ENCODE peak calls at places on chromosomes 6 and 20, in nine cellular contexts. One of them, this sample, is unnamed. For H3K4me1, the result is how much of the 10 kb centered on the place peaks cover.

GRCh38 chr6:15065603-15066002 is 180.3 kb upstream of the JARID2 start:
- DNase-seq in GM23338: no peak
- DNase-seq in CD8-positive, alpha-beta T cell: no peak
- DNase-seq in spleen: no peak
- DNase-seq in IMR-90: peak
- DNase-seq in mucosa of descending colon: peak
- DNase-seq in psoas muscle: no peak
- DNase-seq in pancreas: no peak
- DNase-seq in endodermal cell: no peak
- DNase-seq in this sample: no peak

GRCh38 chr6:37663016-37663810 is 34.5 kb downstream of the MDGA1 start:
- DNase-seq in GM23338: no peak
- DNase-seq in CD8-positive, alpha-beta T cell: no peak
- DNase-seq in spleen: no peak
- DNase-seq in IMR-90: peak
- DNase-seq in mucosa of descending colon: no peak
- DNase-seq in psoas muscle: no peak
- DNase-seq in pancreas: no peak
- DNase-seq in endodermal cell: no peak
- DNase-seq in this sample: no peak

GRCh38 chr6:112320561-112321300 is 26.4 kb upstream of the RFPL4B start:
- DNase-seq in GM23338: no peak
- DNase-seq in CD8-positive, alpha-beta T cell: no peak
- DNase-seq in spleen: no peak
- DNase-seq in IMR-90: peak
- DNase-seq in mucosa of descending colon: no peak
- DNase-seq in psoas muscle: no peak
- DNase-seq in pancreas: no peak
- DNase-seq in endodermal cell: no peak
- DNase-seq in this sample: no peak

GRCh38 chr6:13733178-13733851 is 21.7 kb upstream of the RANBP9 start:
- DNase-seq in GM23338: no peak
- DNase-seq in CD8-positive, alpha-beta T cell: no peak
- DNase-seq in spleen: no peak
- DNase-seq in IMR-90: peak
- DNase-seq in mucosa of descending colon: peak
- DNase-seq in psoas muscle: peak
- DNase-seq in pancreas: no peak
- DNase-seq in endodermal cell: no peak
- DNase-seq in this sample: peak

GRCh38 chr6:125930810-125931418 is 25.7 kb upstream of the HINT3 start:
- DNase-seq in GM23338: no peak
- DNase-seq in CD8-positive, alpha-beta T cell: no peak
- DNase-seq in spleen: no peak
- DNase-seq in IMR-90: peak
- DNase-seq in mucosa of descending colon: no peak
- DNase-seq in psoas muscle: no peak
- DNase-seq in pancreas: no peak
- DNase-seq in endodermal cell: no peak
- DNase-seq in this sample: no peak

GRCh38 chr20:48621256-48622078 is 206.3 kb downstream of the PREX1 start:
- DNase-seq in GM23338: no peak
- DNase-seq in CD8-positive, alpha-beta T cell: no peak
- DNase-seq in spleen: peak
- DNase-seq in IMR-90: peak
- DNase-seq in mucosa of descending colon: peak
- DNase-seq in psoas muscle: no peak
- DNase-seq in pancreas: peak
- DNase-seq in endodermal cell: no peak
- DNase-seq in this sample: no peak

GRCh38 chr20:1313236-1313964 is 15.5 kb downstream of the SDCBP2 start:
- DNase-seq in GM23338: peak
- DNase-seq in CD8-positive, alpha-beta T cell: peak
- DNase-seq in spleen: peak
- DNase-seq in IMR-90: peak
- DNase-seq in mucosa of descending colon: peak
- DNase-seq in psoas muscle: peak
- DNase-seq in pancreas: peak
- DNase-seq in endodermal cell: peak
- DNase-seq in this sample: peak

GRCh38 chr6:156273065-156273711 is 504.0 kb upstream of the ARID1B start:
- DNase-seq in GM23338: no peak
- DNase-seq in CD8-positive, alpha-beta T cell: no peak
- DNase-seq in spleen: no peak
- DNase-seq in IMR-90: no peak
- DNase-seq in mucosa of descending colon: no peak
- DNase-seq in psoas muscle: no peak
- DNase-seq in pancreas: no peak
- DNase-seq in endodermal cell: no peak
- DNase-seq in this sample: no peak

GRCh38 chr6:150263765-150264415 is 104.9 kb upstream of the IYD start:
- DNase-seq in GM23338: no peak
- DNase-seq in CD8-positive, alpha-beta T cell: no peak
- DNase-seq in spleen: no peak
- DNase-seq in IMR-90: no peak
- DNase-seq in mucosa of descending colon: no peak
- DNase-seq in psoas muscle: no peak
- DNase-seq in pancreas: no peak
- DNase-seq in endodermal cell: no peak
- DNase-seq in this sample: no peak

GRCh38 chr6:33838979-33839378 is 35.2 kb upstream of the MLN start:
- DNase-seq in GM23338: no peak
- DNase-seq in CD8-positive, alpha-beta T cell: no peak
- DNase-seq in spleen: no peak
- DNase-seq in IMR-90: no peak
- DNase-seq in mucosa of descending colon: no peak
- DNase-seq in psoas muscle: no peak
- DNase-seq in pancreas: no peak
- DNase-seq in endodermal cell: no peak
- DNase-seq in this sample: no peak

GRCh38 chr6:113529191-113529590 is 328.0 kb upstream of the MARCKS start:
- DNase-seq in GM23338: no peak
- DNase-seq in CD8-positive, alpha-beta T cell: no peak
- DNase-seq in spleen: no peak
- DNase-seq in IMR-90: peak
- DNase-seq in mucosa of descending colon: no peak
- DNase-seq in psoas muscle: no peak
- DNase-seq in pancreas: no peak
- DNase-seq in endodermal cell: no peak
- DNase-seq in this sample: no peak

GRCh38 chr6:116255246-116255800 is 1.4 kb upstream of the TSPYL4 start:
- DNase-seq in GM23338: no peak
- DNase-seq in CD8-positive, alpha-beta T cell: no peak
- DNase-seq in spleen: no peak
- DNase-seq in IMR-90: no peak
- DNase-seq in mucosa of descending colon: no peak
- DNase-seq in psoas muscle: no peak
- DNase-seq in pancreas: no peak
- DNase-seq in endodermal cell: no peak
- DNase-seq in this sample: no peak

GRCh38 chr6:116254297-116254724 is 436 bp upstream of the TSPYL4 start:
- DNase-seq in GM23338: no peak
- DNase-seq in CD8-positive, alpha-beta T cell: no peak
- DNase-seq in spleen: no peak
- DNase-seq in IMR-90: no peak
- DNase-seq in mucosa of descending colon: no peak
- DNase-seq in psoas muscle: no peak
- DNase-seq in pancreas: no peak
- DNase-seq in endodermal cell: no peak
- DNase-seq in this sample: no peak

GRCh38 chr6:116251568-116252384 is 2.1 kb downstream of the TSPYL4 start:
- DNase-seq in GM23338: peak
- DNase-seq in CD8-positive, alpha-beta T cell: no peak
- DNase-seq in spleen: no peak
- DNase-seq in IMR-90: peak
- DNase-seq in mucosa of descending colon: no peak
- DNase-seq in psoas muscle: no peak
- DNase-seq in pancreas: no peak
- DNase-seq in endodermal cell: peak
- DNase-seq in this sample: no peak

GRCh38 chr6:116253188-116253504 is 729 bp downstream of the TSPYL4 start:
- DNase-seq in GM23338: no peak
- DNase-seq in CD8-positive, alpha-beta T cell: no peak
- DNase-seq in spleen: no peak
- DNase-seq in IMR-90: no peak
- DNase-seq in mucosa of descending colon: no peak
- DNase-seq in psoas muscle: no peak
- DNase-seq in pancreas: no peak
- DNase-seq in endodermal cell: no peak
- DNase-seq in this sample: no peak

GRCh38 chr6:116253505-116254296 is at the start of gene TSPYL4:
- DNase-seq in GM23338: peak
- DNase-seq in CD8-positive, alpha-beta T cell: peak
- DNase-seq in spleen: peak
- DNase-seq in IMR-90: peak
- DNase-seq in mucosa of descending colon: peak
- DNase-seq in psoas muscle: peak
- DNase-seq in pancreas: peak
- DNase-seq in endodermal cell: peak
- DNase-seq in this sample: peak
- H3K4me1 ChIP-seq in GM23338: under half
- H3K4me1 ChIP-seq in CD8-positive, alpha-beta T cell: under half
- H3K4me1 ChIP-seq in spleen: under half
- H3K4me1 ChIP-seq in IMR-90: under half
- H3K4me1 ChIP-seq in mucosa of descending colon: under half
- H3K4me1 ChIP-seq in psoas muscle: under half
- H3K4me1 ChIP-seq in pancreas: under half
- H3K4me1 ChIP-seq in endodermal cell: under half
- H3K4me1 ChIP-seq in this sample: under half

DNA sequence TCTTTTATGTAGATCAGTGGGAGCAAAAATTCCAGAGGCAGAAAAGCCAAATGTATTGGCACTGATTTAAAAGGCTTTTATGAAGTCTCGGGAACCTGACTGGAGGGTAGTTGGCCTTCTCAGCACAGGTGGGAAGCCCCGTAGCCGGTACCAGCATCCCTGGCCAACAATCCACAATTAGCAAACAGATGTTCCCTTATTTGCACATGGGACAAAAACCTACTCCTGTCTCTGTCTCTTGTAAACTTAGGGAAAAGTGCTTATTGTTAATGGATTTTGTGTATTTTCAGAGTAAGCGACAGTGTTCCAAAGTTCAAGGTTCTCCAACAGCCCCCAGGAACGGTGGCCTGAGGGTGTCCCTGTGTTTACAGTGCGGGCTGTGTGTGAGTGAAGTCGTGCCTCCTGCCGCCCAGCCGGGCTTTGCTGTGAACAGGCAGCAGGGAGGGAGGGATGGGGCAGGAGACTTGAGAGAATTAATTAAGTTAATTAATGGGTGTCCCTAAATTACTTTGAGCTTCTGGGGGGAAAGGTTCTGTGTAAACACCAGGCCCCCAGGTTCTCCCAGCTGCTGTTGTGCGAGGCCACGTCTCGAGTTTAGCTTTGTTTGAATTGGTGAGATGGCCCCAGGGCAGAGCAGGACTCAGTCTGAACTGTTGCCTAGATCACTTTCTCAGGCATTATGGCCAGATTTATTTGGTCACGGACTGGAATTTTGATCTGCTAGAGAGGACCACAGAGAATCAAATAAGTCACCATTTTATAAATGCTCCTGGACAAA is 3.9 kb downstream of the SYNJ2 start:
- DNase-seq in GM23338: peak
- DNase-seq in CD8-positive, alpha-beta T cell: no peak
- DNase-seq in spleen: peak
- DNase-seq in IMR-90: no peak
- DNase-seq in mucosa of descending colon: peak
- DNase-seq in psoas muscle: no peak
- DNase-seq in pancreas: peak
- DNase-seq in endodermal cell: peak
- DNase-seq in this sample: no peak
- H3K4me1 ChIP-seq in GM23338: under half
- H3K4me1 ChIP-seq in CD8-positive, alpha-beta T cell: half or more
- H3K4me1 ChIP-seq in spleen: under half
- H3K4me1 ChIP-seq in IMR-90: half or more
- H3K4me1 ChIP-seq in mucosa of descending colon: under half
- H3K4me1 ChIP-seq in psoas muscle: under half
- H3K4me1 ChIP-seq in pancreas: under half
- H3K4me1 ChIP-seq in endodermal cell: under half
- H3K4me1 ChIP-seq in this sample: under half

GRCh38 chr6:135236319-135236718 is 55.2 kb downstream of the MYB start:
- DNase-seq in GM23338: no peak
- DNase-seq in CD8-positive, alpha-beta T cell: no peak
- DNase-seq in spleen: no peak
- DNase-seq in IMR-90: no peak
- DNase-seq in mucosa of descending colon: no peak
- DNase-seq in psoas muscle: no peak
- DNase-seq in pancreas: no peak
- DNase-seq in endodermal cell: no peak
- DNase-seq in this sample: no peak
- H3K4me1 ChIP-seq in GM23338: under half
- H3K4me1 ChIP-seq in CD8-positive, alpha-beta T cell: under half
- H3K4me1 ChIP-seq in spleen: under half
- H3K4me1 ChIP-seq in IMR-90: under half
- H3K4me1 ChIP-seq in mucosa of descending colon: under half
- H3K4me1 ChIP-seq in psoas muscle: under half
- H3K4me1 ChIP-seq in pancreas: under half
- H3K4me1 ChIP-seq in endodermal cell: under half
- H3K4me1 ChIP-seq in this sample: under half

GRCh38 chr6:45816674-45817297 is 198.9 kb downstream of the CLIC5 start:
- DNase-seq in GM23338: no peak
- DNase-seq in CD8-positive, alpha-beta T cell: no peak
- DNase-seq in spleen: no peak
- DNase-seq in IMR-90: peak
- DNase-seq in mucosa of descending colon: no peak
- DNase-seq in psoas muscle: no peak
- DNase-seq in pancreas: no peak
- DNase-seq in endodermal cell: no peak
- DNase-seq in this sample: no peak

GRCh38 chr6:45822269-45822812 is 193.3 kb downstream of the CLIC5 start:
- DNase-seq in GM23338: no peak
- DNase-seq in CD8-positive, alpha-beta T cell: no peak
- DNase-seq in spleen: no peak
- DNase-seq in IMR-90: no peak
- DNase-seq in mucosa of descending colon: no peak
- DNase-seq in psoas muscle: no peak
- DNase-seq in pancreas: no peak
- DNase-seq in endodermal cell: no peak
- DNase-seq in this sample: no peak

GRCh38 chr6:45814772-45815171 is 200.9 kb downstream of the CLIC5 start:
- DNase-seq in GM23338: no peak
- DNase-seq in CD8-positive, alpha-beta T cell: no peak
- DNase-seq in spleen: no peak
- DNase-seq in IMR-90: no peak
- DNase-seq in mucosa of descending colon: no peak
- DNase-seq in psoas muscle: no peak
- DNase-seq in pancreas: no peak
- DNase-seq in endodermal cell: no peak
- DNase-seq in this sample: no peak

GRCh38 chr6:45822864-45823263 is 192.8 kb downstream of the CLIC5 start:
- DNase-seq in GM23338: no peak
- DNase-seq in CD8-positive, alpha-beta T cell: no peak
- DNase-seq in spleen: no peak
- DNase-seq in IMR-90: no peak
- DNase-seq in mucosa of descending colon: no peak
- DNase-seq in psoas muscle: no peak
- DNase-seq in pancreas: no peak
- DNase-seq in endodermal cell: no peak
- DNase-seq in this sample: no peak

DNA sequence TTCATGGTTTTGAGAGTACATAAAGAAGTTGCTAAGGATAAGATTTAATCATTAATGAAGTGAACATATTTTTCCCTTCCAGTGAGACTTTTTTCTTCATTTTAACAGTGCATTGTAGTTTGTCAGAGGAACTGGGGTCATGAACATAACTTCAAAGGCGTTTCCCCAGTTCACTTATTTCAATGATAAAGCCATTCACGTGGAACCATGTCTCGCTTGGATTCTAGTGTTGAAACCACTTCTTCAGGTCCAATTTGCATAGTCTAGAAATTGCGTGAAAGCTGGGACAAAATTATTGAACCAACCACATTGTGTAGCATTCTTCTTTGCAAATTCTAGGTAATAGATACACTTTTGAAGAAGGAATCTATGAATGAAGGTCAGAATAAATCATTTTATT is 197.0 kb downstream of the CLIC5 start:
- DNase-seq in GM23338: no peak
- DNase-seq in CD8-positive, alpha-beta T cell: no peak
- DNase-seq in spleen: no peak
- DNase-seq in IMR-90: no peak
- DNase-seq in mucosa of descending colon: no peak
- DNase-seq in psoas muscle: no peak
- DNase-seq in pancreas: no peak
- DNase-seq in endodermal cell: no peak
- DNase-seq in this sample: no peak
- H3K4me1 ChIP-seq in GM23338: under half
- H3K4me1 ChIP-seq in CD8-positive, alpha-beta T cell: under half
- H3K4me1 ChIP-seq in spleen: under half
- H3K4me1 ChIP-seq in IMR-90: under half
- H3K4me1 ChIP-seq in mucosa of descending colon: under half
- H3K4me1 ChIP-seq in psoas muscle: under half
- H3K4me1 ChIP-seq in pancreas: under half
- H3K4me1 ChIP-seq in endodermal cell: under half
- H3K4me1 ChIP-seq in this sample: under half

This sample was measured in right atrium auricular region.